ENCODE peak calls at places on chromosome 7, in four cellular contexts. L is GM23248, W is body of pancreas, Y is fibroblast of pulmonary artery. Q is an unnamed sample.

GRCh38 chr7:152202056-152202455 is 176.6 kb downstream of the GALNT11 start:
- DNase-seq in W (no peak), L (peak), Y (peak), Q (no peak)

GRCh38 chr7:155277385-155277994 is 20.2 kb upstream of the INSIG1 start:
- DNase-seq in Y (no peak), L (peak), W (no peak), Q (no peak)

GRCh38 chr7:40401406-40401805 is 266.6 kb downstream of the SUGCT start:
- DNase-seq in Y (peak), W (no peak), L (no peak), Q (no peak)

GRCh38 chr7:136807598-136807997 is 60.9 kb upstream of the CHRM2 start:
- DNase-seq in Y (no peak), W (no peak), L (no peak), Q (no peak)

GRCh38 chr7:95974108-95974507 is 201.8 kb downstream of the DYNC1I1 start:
- DNase-seq in W (no peak), L (no peak), Y (no peak), Q (no peak)

GRCh38 chr7:40299097-40299496 is 164.3 kb downstream of the SUGCT start:
- DNase-seq in Y (peak), L (peak), W (no peak), Q (no peak)

GRCh38 chr7:117781707-117782106 is 91.5 kb downstream of the CTTNBP2 start:
- DNase-seq in L (no peak), W (no peak), Y (no peak), Q (no peak)

GRCh38 chr7:141695803-141696289 is 6.1 kb downstream of the DENND11 start:
- DNase-seq in L (no peak), Y (no peak), W (peak), Q (peak)

GRCh38 chr7:157580324-157580723 is 243.5 kb downstream of the DNAJB6 start:
- DNase-seq in W (no peak), Y (no peak), L (no peak), Q (no peak)

GRCh38 chr7:23239253-23239652 is 7.3 kb upstream of the GPNMB start:
- DNase-seq in W (no peak), Y (no peak), L (peak), Q (no peak)

GRCh38 chr7:5827755-5828154 is 46.3 kb upstream of the RNF216 start:
- DNase-seq in Y (peak), L (peak), W (peak), Q (peak)

GRCh38 chr7:28546067-28546466 is 133.7 kb downstream of the CREB5 start:
- DNase-seq in W (no peak), L (no peak), Y (no peak), Q (no peak)

GRCh38 chr7:47443049-47443448 is 138.9 kb downstream of the TNS3 start:
- DNase-seq in Y (no peak), W (no peak), L (no peak), Q (no peak)

GRCh38 chr7:104137971-104138370 is 69.8 kb downstream of the ORC5 start:
- DNase-seq in W (no peak), L (peak), Y (peak), Q (no peak)

GRCh38 chr7:106199024-106199423 is 85.8 kb downstream of the NAMPT start:
- DNase-seq in W (no peak), Y (no peak), L (no peak), Q (no peak)

GRCh38 chr7:100568936-100569844 is 4.5 kb downstream of the SAP25 start:
- DNase-seq in W (peak), L (peak), Y (peak), Q (peak)

GRCh38 chr7:35007768-35008167 is 29.5 kb downstream of the DPY19L1 start:
- DNase-seq in Y (no peak), L (no peak), W (no peak), Q (no peak)

GRCh38 chr7:34260282-34260681 is 354.9 kb downstream of the BMPER start:
- DNase-seq in L (peak), Y (peak), W (no peak), Q (no peak)

GRCh38 chr7:78492146-78492545 is 693.6 kb downstream of the PHTF2 start:
- DNase-seq in Y (no peak), L (no peak), W (no peak), Q (no peak)

GRCh38 chr7:156791241-156791640 is 101.7 kb downstream of the LMBR1 start:
- DNase-seq in Y (no peak), W (no peak), L (no peak), Q (no peak)

GRCh38 chr7:122161628-122162027 is 17.6 kb upstream of the AASS start:
- DNase-seq in L (no peak), W (no peak), Y (no peak), Q (no peak)

GRCh38 chr7:3861941-3862340 is 560.9 kb downstream of the SDK1 start:
- DNase-seq in L (no peak), Y (peak), W (no peak), Q (peak)

GRCh38 chr7:30452278-30452930 is 26.2 kb downstream of the NOD1 start:
- DNase-seq in Y (no peak), L (no peak), W (peak), Q (no peak)

GRCh38 chr7:87482115-87482514 is 6.6 kb upstream of the ABCB4 start:
- DNase-seq in W (no peak), L (no peak), Y (no peak), Q (no peak)

GRCh38 chr7:64886956-64887545 is 16.0 kb upstream of the ZNF273 start:
- DNase-seq in W (no peak), L (no peak), Y (no peak), Q (peak)

GRCh38 chr7:73512018-73512780 is 9.9 kb downstream of the BAZ1B start:
- DNase-seq in W (no peak), Y (no peak), L (no peak), Q (no peak)

GRCh38 chr7:112897839-112898431 is 107.7 kb upstream of the TMEM168 start:
- DNase-seq in L (no peak), W (no peak), Y (no peak), Q (no peak)

GRCh38 chr7:48611993-48612392 is 312.4 kb upstream of the CDC14C start:
- DNase-seq in Y (no peak), W (no peak), L (no peak), Q (no peak)

GRCh38 chr7:35797311-35797710 is 3.5 kb upstream of the SEPTIN7 start:
- DNase-seq in Y (no peak), W (no peak), L (no peak), Q (no peak)

GRCh38 chr7:149880871-149881301 is 7.1 kb downstream of the ATP6V0E2 start:
- DNase-seq in W (no peak), L (no peak), Y (no peak), Q (peak)

GRCh38 chr7:15921576-15921975 is 235.1 kb upstream of the MEOX2 start:
- DNase-seq in Y (peak), W (no peak), L (peak), Q (no peak)

GRCh38 chr7:97971120-97971989 is 18.6 kb downstream of the OCM2 start:
- DNase-seq in W (no peak), Y (peak), L (peak), Q (peak)

GRCh38 chr7:27115161-27116018 is 12.9 kb upstream of the HOXA2 start:
- DNase-seq in L (peak), W (no peak), Y (no peak), Q (peak)

GRCh38 chr7:153840861-153841260 is 211.3 kb upstream of the DPP6 start:
- DNase-seq in Y (no peak), L (no peak), W (no peak), Q (no peak)

GRCh38 chr7:155824195-155824915 is 12.1 kb upstream of the SHH start:
- DNase-seq in W (no peak), Y (peak), L (no peak), Q (peak)

GRCh38 chr7:6163402-6163801 is 109.0 kb downstream of the CYTH3 start:
- DNase-seq in Y (no peak), W (no peak), L (no peak), Q (no peak)

GRCh38 chr7:106568680-106569499 is 92.1 kb downstream of the CCDC71L start:
- DNase-seq in Y (peak), L (peak), W (no peak), Q (no peak)

GRCh38 chr7:34311591-34311990 is 346.4 kb upstream of the NPSR1 start:
- DNase-seq in Y (no peak), L (no peak), W (no peak), Q (no peak)

GRCh38 chr7:116269466-116269865 is 59.1 kb downstream of the TES start:
- DNase-seq in Y (no peak), W (no peak), L (no peak), Q (no peak)

GRCh38 chr7:116273918-116274301 is 63.6 kb downstream of the TES start:
- DNase-seq in L (no peak), W (no peak), Y (no peak), Q (no peak)

GRCh38 chr7:116271980-116272886 is 61.9 kb downstream of the TES start:
- DNase-seq in W (no peak), Y (peak), L (peak), Q (peak)

GRCh38 chr7:116273283-116273917 is 63.1 kb downstream of the TES start:
- DNase-seq in L (no peak), W (no peak), Y (no peak), Q (no peak)

DNA sequence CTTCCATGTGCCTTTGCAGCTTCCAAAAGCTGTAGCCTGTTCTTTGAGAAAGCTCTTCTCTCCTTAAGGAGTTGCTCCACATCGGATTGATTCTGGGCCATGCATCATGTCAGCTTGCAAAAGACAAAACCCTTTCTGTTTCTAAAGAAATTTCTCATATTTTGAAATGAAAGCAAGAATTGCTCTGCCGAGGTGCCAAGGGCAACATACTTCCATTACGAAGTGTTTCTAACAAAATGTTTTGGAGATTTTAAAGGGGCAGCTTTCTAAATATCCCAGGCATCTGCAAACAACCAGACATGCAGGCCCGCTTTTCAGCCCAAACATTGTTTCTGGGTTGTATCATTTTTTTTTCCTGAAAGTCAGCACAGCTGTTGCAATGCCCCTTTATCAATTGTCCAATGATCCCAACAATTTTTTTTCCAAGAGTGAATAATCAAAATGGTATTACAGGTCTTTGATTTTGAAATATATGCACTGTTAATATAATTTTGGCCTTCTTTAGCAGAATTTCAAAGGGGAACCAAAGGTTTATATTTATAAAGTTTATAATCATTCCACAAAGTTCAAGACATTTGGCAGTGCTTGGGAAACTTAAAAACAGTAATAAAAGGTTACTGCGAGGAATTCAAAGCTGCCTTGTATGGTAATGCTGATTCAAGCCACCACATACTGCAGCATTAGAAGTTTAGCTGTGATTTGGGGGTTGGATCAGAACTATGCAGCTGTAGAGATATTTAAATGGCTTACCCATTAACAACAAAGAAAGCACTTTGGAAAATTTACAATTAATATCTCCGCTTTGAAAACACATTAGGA is 61.0 kb downstream of the TES start:
- DNase-seq in L (peak), W (no peak), Y (peak), Q (no peak)
- H3K4me3 ChIP-seq in L (peak), W (no peak), Y (peak), Q (no peak)

GRCh38 chr7:75967573-75967997 is 26.8 kb downstream of the TMEM120A start:
- DNase-seq in W (no peak), Y (no peak), L (no peak), Q (peak)

GRCh38 chr7:75967055-75967454 is 27.3 kb downstream of the TMEM120A start:
- DNase-seq in W (no peak), Y (no peak), L (no peak), Q (peak)

GRCh38 chr7:75966209-75966961 is 28.0 kb downstream of the TMEM120A start:
- DNase-seq in W (no peak), L (peak), Y (no peak), Q (peak)

GRCh38 chr7:75963383-75963995 is 30.9 kb downstream of the TMEM120A start:
- DNase-seq in W (no peak), Y (peak), L (no peak), Q (no peak)

DNA sequence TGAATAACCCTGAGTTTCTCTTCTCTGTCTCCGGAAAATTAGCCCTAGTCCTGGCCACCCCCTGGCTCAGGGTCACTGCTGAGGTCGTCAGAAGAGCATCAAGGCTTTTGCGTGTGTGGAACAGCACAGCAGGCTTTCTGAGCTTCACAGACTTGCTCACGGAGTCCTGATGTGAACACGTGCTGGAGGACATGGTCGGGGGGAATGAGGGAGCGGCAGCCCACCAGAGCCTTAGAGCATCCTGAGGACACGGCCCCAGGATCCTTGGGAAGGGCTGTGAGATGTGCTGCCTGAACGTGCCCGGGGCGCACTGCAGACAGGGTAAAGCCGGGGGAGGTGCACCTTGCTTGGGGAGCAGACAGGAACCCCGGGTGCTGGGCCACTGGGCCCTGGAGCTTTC is 28.8 kb downstream of the TMEM120A start:
- DNase-seq in Y (no peak), W (no peak), L (no peak), Q (no peak)
- H3K4me3 ChIP-seq in Y (no peak), W (no peak), L (no peak), Q (no peak)

GRCh38 chr7:2616973-2617709 is 14.6 kb upstream of the TTYH3 start:
- DNase-seq in W (no peak), L (no peak), Y (no peak), Q (no peak)
- H3K4me3 ChIP-seq in W (no peak), L (no peak), Y (no peak), Q (no peak)

GRCh38 chr7:138889982-138890381 is 91.2 kb downstream of the KIAA1549 start:
- DNase-seq in Y (no peak), W (no peak), L (no peak), Q (no peak)
- H3K4me3 ChIP-seq in Y (no peak), W (no peak), L (no peak), Q (no peak)

GRCh38 chr7:159006610-159007130 is 138.0 kb downstream of the VIPR2 start:
- DNase-seq in Y (no peak), W (no peak), L (no peak), Q (no peak)

GRCh38 chr7:159008417-159008816 is 136.2 kb downstream of the VIPR2 start:
- DNase-seq in L (no peak), W (no peak), Y (no peak), Q (no peak)

GRCh38 chr7:159009951-159010350 is 134.7 kb downstream of the VIPR2 start:
- DNase-seq in W (no peak), Y (no peak), L (no peak), Q (no peak)

GRCh38 chr7:159007308-159008054 is 137.2 kb downstream of the VIPR2 start:
- DNase-seq in W (no peak), L (no peak), Y (no peak), Q (no peak)

DNA sequence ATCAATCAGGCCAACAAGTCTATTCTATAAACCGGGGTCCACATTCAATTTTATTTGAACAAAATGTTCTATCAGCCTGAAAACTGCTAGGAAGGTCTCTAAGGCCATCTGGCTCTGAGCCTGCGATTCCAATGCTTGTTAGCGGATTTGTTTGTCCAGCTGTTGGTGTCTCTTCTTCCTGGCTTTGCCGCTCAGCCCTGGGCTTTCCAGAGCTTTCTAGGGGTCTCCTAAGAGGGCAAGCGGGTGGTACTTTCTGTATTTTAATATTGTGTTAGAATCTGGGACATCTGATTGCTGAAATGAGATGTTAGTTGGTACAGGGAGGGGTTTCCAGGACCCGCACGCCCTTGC is 136.6 kb downstream of the VIPR2 start:
- DNase-seq in W (no peak), L (no peak), Y (no peak), Q (no peak)
- H3K4me3 ChIP-seq in W (no peak), L (no peak), Y (no peak), Q (no peak)

DNA sequence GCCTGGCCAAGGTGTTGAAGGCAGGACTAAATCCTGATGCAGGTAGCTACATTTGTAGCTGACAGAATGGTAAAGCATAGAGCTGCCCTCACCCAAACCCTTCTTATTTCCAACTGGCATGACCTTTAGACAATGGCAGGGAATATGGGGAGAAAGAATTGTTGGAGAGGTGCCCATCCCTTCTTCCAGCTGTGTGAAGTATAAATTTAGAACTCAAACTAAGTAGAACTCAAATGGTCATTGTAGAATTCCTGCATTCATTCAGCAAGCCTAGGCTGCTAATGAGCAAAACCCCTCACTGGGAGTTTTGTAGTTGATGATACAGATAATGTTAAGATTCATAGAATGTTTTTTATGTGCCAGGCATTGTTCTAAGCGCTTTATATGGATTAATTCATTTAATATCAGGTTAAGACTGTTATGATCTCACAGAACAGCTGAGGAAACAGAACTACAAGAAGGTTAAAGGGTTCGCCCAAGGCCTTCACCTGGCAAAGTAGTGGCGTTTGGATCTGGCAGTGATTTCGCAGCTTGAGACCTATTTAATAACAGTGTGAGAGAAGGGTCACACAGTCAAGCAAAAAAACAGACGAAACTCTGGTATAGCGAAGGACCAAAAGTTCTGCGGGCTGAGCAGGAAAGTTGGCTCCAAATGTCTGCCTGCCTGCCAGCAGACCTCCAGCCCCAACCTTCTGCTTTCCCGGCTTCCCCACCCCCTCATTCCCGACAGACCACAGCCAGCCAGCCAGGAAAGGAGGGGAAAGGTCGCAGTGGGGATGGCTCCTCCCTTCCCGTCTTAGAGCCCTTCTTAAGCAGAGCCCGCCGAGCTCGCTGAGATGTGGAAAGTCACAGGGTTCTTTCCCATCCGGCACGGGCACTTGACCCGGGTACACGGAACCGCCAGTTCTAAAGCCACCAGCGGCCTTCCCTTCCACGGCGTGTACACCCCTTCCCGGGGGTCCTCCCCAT is 1.6 kb upstream of the HILPDA start:
- DNase-seq in Y (peak), W (peak), L (peak), Q (peak)
- H3K4me3 ChIP-seq in Y (peak), W (no peak), L (peak), Q (no peak)